ENCODE peak calls at places on chromosome 1, in five cellular contexts. V is breast epithelium, F is body of pancreas, Y is suprapubic skin, M is thyroid gland. G is an unnamed sample.

GRCh38 chr1:221740941-221741363 is 937 bp downstream of the DUSP10 start:
- DNase-seq in V (peak; percentile 52), M (peak; percentile 10), Y (no peak), F (peak; percentile 26), G (peak; percentile 59)

GRCh38 chr1:246647113-246647512 is 77.1 kb upstream of the SCCPDH start:
- DNase-seq in F (no peak), M (no peak), V (no peak), Y (no peak), G (no peak)

GRCh38 chr1:26478988-26479387 is 6.7 kb downstream of the HMGN2 start:
- DNase-seq in Y (no peak), M (no peak), V (no peak), F (no peak), G (no peak)

GRCh38 chr1:71542155-71542554 is 461.3 kb upstream of the ZRANB2 start:
- DNase-seq in F (no peak), M (no peak), V (no peak), Y (no peak), G (no peak)

GRCh38 chr1:168520832-168521231 is 23.0 kb downstream of the XCL2 start:
- DNase-seq in V (no peak), F (no peak), M (no peak), Y (no peak), G (no peak)

GRCh38 chr1:6026095-6026809 is 19.4 kb upstream of the KCNAB2 start:
- DNase-seq in Y (peak; percentile 86), M (peak; percentile 79), V (no peak), F (peak; percentile 63), G (peak; percentile 66)

GRCh38 chr1:101302831-101303511 is 66.2 kb downstream of the S1PR1 start:
- DNase-seq in Y (no peak), M (no peak), F (no peak), V (no peak), G (peak; percentile 52)

GRCh38 chr1:29256395-29256794 is 20.1 kb downstream of the PTPRU start:
- DNase-seq in V (no peak), Y (no peak), M (no peak), F (no peak), G (no peak)

GRCh38 chr1:239244084-239244483 is 142.3 kb upstream of the CHRM3 start:
- DNase-seq in V (no peak), M (no peak), F (no peak), Y (no peak), G (no peak)

GRCh38 chr1:226862900-226863299 is 7.5 kb upstream of the PSEN2 start:
- DNase-seq in Y (no peak), V (no peak), M (no peak), F (no peak), G (no peak)

GRCh38 chr1:39688706-39689105 is 2.5 kb downstream of the HPCAL4 start:
- DNase-seq in M (no peak), V (no peak), F (no peak), Y (no peak), G (no peak)

GRCh38 chr1:15212216-15212988 is 34.6 kb upstream of the FHAD1 start:
- DNase-seq in F (no peak), V (no peak), Y (no peak), M (no peak), G (no peak)

GRCh38 chr1:94245747-94246438 is 8.5 kb upstream of the ARHGAP29 start:
- DNase-seq in F (no peak), M (no peak), V (no peak), Y (no peak), G (no peak)

GRCh38 chr1:110195196-110195595 is 14.9 kb upstream of the KCNC4 start:
- DNase-seq in M (no peak), F (no peak), Y (no peak), V (no peak), G (no peak)

GRCh38 chr1:174074757-174075156 is 52.6 kb upstream of the RC3H1 start:
- DNase-seq in V (no peak), F (no peak), Y (no peak), M (no peak), G (no peak)

GRCh38 chr1:107877092-107877491 is 87.9 kb downstream of the VAV3 start:
- DNase-seq in V (no peak), F (no peak), Y (no peak), M (no peak), G (no peak)

GRCh38 chr1:93667642-93668041 is 14.0 kb downstream of the BCAR3 start:
- DNase-seq in M (no peak), V (no peak), F (no peak), Y (no peak), G (no peak)

GRCh38 chr1:173867141-173867752 is 542 bp downstream of the GAS5 start:
- DNase-seq in M (no peak), V (no peak), Y (no peak), F (no peak), G (no peak)

GRCh38 chr1:36761073-36761472 is 273.2 kb downstream of the GRIK3 start:
- DNase-seq in F (no peak), Y (no peak), M (no peak), V (no peak), G (no peak)

GRCh38 chr1:204523605-204524215 is 7.5 kb downstream of the MDM4 start:
- DNase-seq in F (peak; percentile 28), V (no peak), Y (no peak), M (no peak), G (no peak)

GRCh38 chr1:204524986-204525385 is 8.8 kb downstream of the MDM4 start:
- DNase-seq in Y (no peak), V (no peak), M (no peak), F (no peak), G (no peak)

GRCh38 chr1:204516180-204516879 is at the start of gene MDM4:
- DNase-seq in M (peak; percentile 93), Y (peak; percentile 95), V (peak; percentile 84), F (peak; percentile 93), G (peak; percentile 95)

DNA sequence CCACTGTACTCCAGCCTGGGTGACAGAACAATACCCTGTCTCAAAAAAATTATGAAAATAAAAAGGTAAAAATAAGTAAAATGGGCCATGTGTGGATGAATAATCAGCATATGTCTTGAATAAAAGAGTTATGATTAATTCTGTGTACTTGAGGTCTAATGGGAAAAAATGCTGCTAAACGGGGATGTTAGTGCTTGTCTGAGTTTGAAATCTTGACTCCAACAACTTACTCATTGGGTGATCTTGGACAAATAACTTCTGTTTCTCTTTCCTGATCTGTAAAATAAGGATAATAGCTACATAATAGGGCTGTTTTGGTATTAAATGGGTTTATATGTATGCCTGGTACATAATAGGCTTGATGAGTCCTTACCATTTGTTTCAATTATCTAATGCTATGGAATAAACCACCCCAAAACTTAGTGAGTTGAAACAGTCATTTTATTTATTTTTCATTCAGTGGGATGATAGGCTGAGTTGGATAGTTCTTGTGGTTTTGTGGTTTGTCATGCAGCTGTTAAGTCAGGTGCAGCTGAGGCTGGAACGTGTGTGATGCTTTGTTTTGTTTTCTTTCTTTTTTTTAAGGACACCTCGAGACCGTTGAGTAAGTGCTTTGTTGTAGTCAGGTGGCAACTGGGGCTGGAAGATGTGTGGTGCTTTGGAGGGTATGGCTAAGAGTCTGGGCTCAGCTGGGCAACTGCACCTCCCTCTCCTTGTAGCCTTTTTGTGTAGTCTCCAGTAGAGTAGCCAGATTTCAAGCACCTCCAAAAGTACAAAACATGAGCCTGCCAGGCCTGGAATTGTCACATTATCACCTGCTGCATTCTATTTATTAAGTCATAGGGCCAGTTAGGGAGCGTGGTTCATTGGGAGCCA is 4.9 kb downstream of the MDM4 start:
- DNase-seq in Y (no peak), V (no peak), M (no peak), F (no peak), G (no peak)
- TF ChIP-seq POLR2A in Y (no peak), V (no peak), M (no peak), F (no peak), G (no peak)

DNA sequence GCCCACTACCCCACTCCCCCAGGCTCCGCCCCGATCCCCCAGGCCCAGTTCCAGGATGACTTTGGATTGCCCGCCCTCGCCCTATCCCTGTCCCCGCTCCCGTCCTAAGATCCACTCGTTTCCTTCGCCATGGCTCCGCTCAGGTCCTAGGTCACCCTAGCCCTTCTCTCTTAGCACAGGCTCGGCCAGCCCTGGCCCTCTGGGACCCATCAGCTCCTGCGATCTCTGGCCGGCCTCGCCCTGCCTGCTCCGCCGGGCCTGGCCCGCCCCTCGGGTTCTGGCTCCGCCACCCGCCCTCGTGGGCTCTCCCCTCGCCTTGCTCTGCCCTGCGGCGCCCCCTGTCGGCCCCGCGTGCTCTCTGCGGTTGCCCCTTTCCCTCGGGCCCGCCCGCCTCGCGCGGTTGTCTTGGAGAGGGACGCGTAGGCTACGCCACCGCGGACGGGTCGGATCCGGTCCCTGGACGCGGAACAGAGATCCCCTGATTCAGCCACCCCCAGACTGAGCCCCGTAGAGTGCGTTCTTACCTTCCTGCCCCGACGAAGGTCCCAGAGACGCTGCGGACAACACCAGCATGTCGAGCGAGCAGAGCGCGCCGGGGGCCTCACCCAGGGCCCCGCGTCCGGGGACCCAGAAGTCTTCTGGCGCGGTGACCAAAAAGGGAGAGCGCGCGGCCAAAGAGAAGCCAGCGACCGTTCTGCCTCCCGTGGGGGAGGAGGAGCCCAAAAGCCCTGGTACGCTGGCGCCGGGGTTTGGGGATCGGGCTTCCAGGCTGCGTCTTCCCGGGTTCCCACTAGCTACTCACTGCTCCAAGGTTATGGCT is at the start of gene LRRC71:
- DNase-seq in F (peak; percentile 73), M (peak; percentile 81), V (peak; percentile 68), Y (no peak), G (peak; percentile 64)
- TF ChIP-seq POLR2A in F (no peak), M (no peak), V (no peak), Y (no peak), G (no peak)

DNA sequence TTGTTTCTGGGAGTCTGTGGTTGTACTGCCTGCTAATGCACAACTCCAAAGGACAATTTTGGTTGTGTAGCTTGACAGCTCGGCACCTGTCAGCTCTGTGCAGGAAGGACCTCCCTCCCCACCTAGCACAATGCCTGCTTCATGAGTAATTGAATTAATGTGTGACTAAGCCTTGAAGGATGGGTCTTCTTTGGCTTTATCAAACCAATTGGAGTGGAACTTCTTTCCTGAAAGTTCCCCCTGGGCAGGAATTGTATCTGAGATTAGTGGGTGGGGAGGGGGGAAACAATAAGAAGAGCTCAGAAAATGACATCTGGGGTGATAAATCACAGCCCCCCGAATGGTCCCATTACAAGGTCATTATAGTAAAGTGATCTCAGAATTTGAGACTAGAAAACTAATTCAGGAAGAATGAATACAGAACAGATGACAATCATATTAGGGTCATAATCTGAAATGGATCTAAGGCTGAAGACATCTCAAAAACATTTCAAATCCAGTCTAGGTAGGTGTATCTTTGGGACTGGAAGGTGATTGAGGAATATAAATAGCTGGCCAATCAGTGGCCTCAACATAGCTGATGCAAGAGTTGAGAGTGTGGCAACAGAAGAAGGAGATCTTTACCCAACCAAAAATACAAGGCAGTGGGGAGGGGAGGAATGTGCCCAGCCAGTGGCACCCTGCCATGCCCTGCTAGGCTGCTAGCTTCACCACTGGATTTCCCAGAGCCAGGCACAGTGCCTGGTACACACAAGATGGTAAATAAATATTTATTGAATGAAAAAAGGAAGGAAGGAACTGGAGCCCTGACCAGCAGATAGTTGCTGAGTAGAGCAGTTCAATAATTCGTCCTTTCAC is 10.1 kb upstream of the SESN2 start:
- DNase-seq in F (peak; percentile 83), Y (no peak), M (peak; percentile 71), V (no peak), G (peak; percentile 72)
- TF ChIP-seq POLR2A in F (no peak), Y (no peak), M (peak; percentile 9), V (no peak), G (no peak)

DNA sequence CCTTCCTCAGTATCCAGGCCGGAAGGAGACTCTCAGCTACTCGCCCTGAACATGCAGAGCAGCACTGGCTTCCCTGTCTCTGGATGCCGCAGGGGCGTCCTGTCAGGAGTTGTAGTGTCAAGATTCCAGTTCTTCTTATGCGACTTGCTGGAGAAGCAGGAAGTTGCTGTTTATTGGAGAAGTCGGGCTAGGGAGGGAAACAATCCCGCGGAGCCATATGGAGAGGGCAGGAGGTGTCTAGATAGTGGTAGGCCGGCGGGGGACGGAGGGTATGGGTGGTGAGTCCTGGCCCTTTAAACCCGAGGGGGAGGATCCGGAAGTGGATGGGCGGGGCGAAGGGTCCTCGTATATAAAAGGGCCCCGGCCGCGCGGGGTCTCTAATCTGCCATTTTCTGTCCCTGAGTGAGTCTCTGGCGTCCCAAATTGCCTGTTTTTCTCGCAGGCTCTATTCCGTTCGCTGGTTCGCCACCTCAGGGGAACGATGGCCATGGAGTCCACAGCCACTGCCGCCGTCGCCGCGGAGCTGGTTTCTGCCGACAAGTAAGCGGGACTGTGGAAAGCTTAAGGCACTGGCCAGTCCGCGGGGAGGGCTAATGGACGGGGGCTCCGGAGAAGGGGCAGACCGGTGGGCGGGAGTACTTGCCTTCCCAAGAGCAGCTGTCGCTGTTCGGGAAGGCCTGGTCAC is at the start of gene NASP:
- DNase-seq in Y (peak; percentile 95), F (peak; percentile 89), M (peak; percentile 89), V (peak; percentile 88), G (peak; percentile 88)
- TF ChIP-seq POLR2A in Y (peak; percentile 87), F (peak; percentile 95), M (peak; percentile 79), V (peak; percentile 72), G (peak; percentile 85)